ENCODE peak calls at places on chromosomes 4 and X, in five cellular contexts. E is ovary, S is SK-N-SH, O is suprapubic skin, M is A549. C is an unnamed sample. For H3K4me1, the result is how much of the 10 kb centered on the place peaks cover.

GRCh38 chrX:136584545-136584944 is 52.5 kb downstream of the VGLL1 start:
- DNase-seq in S (no peak), M (no peak), O (no peak), E (no peak), C (no peak)

GRCh38 chr4:99013402-99013843 is 17.9 kb downstream of the METAP1 start:
- DNase-seq in S (no peak), M (no peak), E (no peak), O (no peak), C (no peak)

GRCh38 chr4:48620861-48621260 is 130.8 kb downstream of the ZAR1 start:
- DNase-seq in O (no peak), E (no peak), S (no peak), M (no peak), C (no peak)

GRCh38 chrX:152878976-152879755 is 18.7 kb upstream of the ZNF185 start:
- DNase-seq in O (no peak), M (no peak), S (no peak), E (no peak), C (no peak)

GRCh38 chrX:2500091-2500680 is 590 bp downstream of the DHRSX start:
- DNase-seq in M (peak), S (peak), O (no peak), E (peak), C (peak)

GRCh38 chr4:151930372-151930771 is 169.6 kb upstream of the GATB start:
- DNase-seq in S (no peak), M (no peak), O (no peak), E (no peak), C (no peak)

GRCh38 chr4:168882650-168883233 is 127.3 kb downstream of the CBR4 start:
- DNase-seq in O (no peak), M (peak), E (no peak), S (no peak), C (no peak)

GRCh38 chr4:189840356-189840755 is 100.3 kb upstream of the FRG1 start:
- DNase-seq in O (no peak), E (no peak), S (no peak), M (no peak), C (no peak)

GRCh38 chr4:62952366-62952765 is 1456.9 kb downstream of the TECRL start:
- DNase-seq in O (no peak), S (no peak), M (no peak), E (no peak), C (no peak)

GRCh38 chr4:116217781-116218180 is 867.6 kb downstream of the TRAM1L1 start:
- DNase-seq in E (no peak), M (no peak), S (no peak), O (no peak), C (no peak)

GRCh38 chr4:117467404-117467803 is 382.0 kb upstream of the TRAM1L1 start:
- DNase-seq in M (no peak), S (no peak), E (no peak), O (no peak), C (no peak)

GRCh38 chr4:41324861-41325260 is 68.1 kb downstream of the UCHL1 start:
- DNase-seq in S (no peak), M (no peak), E (no peak), O (no peak), C (no peak)

GRCh38 chr4:151117371-151117962 is 18.0 kb downstream of the RPS3A start:
- DNase-seq in O (no peak), S (peak), E (peak), M (peak), C (peak)

GRCh38 chr4:174005422-174005821 is 278.0 kb downstream of the FBXO8 start:
- DNase-seq in M (peak), S (no peak), E (no peak), O (no peak), C (no peak)

DNA sequence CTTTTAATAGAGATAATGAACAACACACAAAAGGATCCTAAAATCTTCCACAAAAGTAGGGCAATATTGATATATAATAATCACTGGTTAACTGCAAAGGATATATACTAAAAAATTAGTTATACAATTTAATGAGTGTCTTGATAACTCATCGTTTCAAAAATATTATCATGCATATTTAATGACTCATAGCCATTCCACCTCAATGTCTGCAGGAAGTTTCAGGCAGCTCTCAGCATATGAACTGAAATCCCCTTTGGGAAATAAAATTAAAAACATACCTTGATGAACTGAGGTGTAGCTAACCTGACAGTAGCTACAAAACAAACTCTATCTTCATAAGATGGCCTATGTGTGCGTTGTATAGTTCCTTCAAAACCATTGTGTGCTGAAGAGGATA is 62.9 kb downstream of the TMEM165 start:
- DNase-seq in M (no peak), O (no peak), S (no peak), E (no peak), C (no peak)
- H3K27ac ChIP-seq in M (no peak), O (no peak), S (peak), E (no peak), C (no peak)

DNA sequence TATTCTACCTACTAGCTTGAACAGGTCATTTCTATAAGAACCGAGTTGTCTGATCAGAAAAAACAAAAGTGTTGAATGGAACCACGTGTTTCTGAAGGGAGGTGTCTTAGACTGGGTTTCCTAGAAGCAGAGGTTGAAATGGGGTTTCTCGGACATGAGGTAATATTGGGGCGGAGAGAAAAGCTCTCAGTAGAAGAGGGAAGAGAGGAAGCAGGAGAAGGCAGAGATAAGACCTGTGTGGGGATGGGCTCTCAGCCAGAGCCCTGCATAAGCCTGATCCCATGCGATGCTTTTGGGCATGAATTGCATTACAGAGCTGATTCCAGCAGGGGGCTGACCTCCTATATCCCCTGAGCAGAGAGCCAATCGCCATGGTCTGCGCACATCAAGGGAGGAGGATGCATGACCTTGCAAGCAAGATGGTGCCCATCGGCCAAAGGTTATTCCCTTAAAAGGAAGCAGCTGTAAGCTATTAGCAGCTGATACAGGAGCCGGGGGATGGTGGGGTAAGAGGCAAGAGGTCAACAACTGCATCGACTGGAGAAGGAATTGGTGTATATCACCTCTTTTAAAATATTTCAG is 7.7 kb downstream of the ANOS1 start:
- DNase-seq in S (peak), M (peak), O (no peak), E (no peak), C (no peak)
- H3K4me1 ChIP-seq in S (under half), M (under half), O (under half), E (under half), C (under half)

GRCh38 chr4:172962564-172963353 is 205.9 kb upstream of the GALNT7 start:
- DNase-seq in O (no peak), M (peak), S (no peak), E (no peak), C (peak)
- TF ChIP-seq EP300 in O (no peak), M (peak), S (no peak), E (no peak), C (peak)

GRCh38 chr4:155617312-155617711 is 49.3 kb upstream of the GUCY1A1 start:
- DNase-seq in O (no peak), M (no peak), S (no peak), E (no peak), C (no peak)

GRCh38 chr4:155618183-155618838 is 48.3 kb upstream of the GUCY1A1 start:
- DNase-seq in O (no peak), S (no peak), M (no peak), E (no peak), C (no peak)

GRCh38 chr4:155614111-155614762 is 52.4 kb upstream of the GUCY1A1 start:
- DNase-seq in S (no peak), M (no peak), O (no peak), E (no peak), C (no peak)

GRCh38 chr4:155616112-155616511 is 50.5 kb upstream of the GUCY1A1 start:
- DNase-seq in S (no peak), O (no peak), E (no peak), M (no peak), C (no peak)

GRCh38 chr4:155615054-155615887 is 51.4 kb upstream of the GUCY1A1 start:
- DNase-seq in M (no peak), S (no peak), O (no peak), E (no peak), C (no peak)
- H3K27ac ChIP-seq in M (no peak), S (no peak), O (no peak), E (no peak), C (no peak)

GRCh38 chrX:40082447-40083119 is 15.2 kb downstream of the BCOR start:
- DNase-seq in O (no peak), M (no peak), S (no peak), E (no peak), C (no peak)
- H3K4me1 ChIP-seq in O (half or more), M (under half), S (under half), E (under half), C (under half)

DNA sequence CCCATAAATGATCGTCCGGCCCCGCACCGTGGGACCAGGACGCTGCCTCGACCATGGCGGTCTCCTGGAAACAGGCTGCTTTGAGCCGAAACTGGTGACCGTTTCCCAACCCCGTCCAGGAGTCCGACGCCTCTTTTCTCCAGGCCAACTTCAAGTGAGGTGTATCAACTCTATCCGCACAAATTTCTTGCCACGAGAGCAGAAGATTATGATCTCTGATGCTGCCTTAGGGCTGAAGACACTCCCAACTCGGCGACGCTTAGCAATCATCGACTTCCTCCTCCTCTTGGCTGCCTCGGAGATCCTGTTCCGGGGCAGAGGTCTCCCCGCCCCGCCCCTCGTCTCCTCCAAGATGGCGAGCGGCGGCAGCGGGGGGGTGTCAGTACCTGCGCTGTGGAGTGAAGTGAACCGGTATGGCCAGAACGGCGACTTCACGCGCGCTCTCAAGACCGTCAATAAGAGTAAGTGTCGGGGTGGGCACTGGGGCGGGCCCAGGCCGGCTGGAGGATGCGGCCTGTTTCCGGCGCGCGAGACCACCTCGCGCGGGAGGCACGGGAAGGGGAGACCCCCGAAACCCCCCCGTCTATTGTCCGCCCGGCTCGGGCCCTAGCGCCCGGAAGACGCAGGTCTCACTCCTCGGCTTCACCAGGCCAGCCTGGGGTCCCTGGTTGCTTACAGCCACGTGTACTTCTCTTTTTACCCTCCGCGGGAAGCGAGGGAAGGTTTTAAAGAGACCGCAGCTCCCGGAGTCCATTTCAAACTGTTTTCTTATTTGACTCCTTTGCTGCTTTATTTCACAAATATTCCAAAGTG is at the start of gene SRP72:
- DNase-seq in S (peak), E (peak), O (peak), M (peak), C (peak)
- TF ChIP-seq EP300 in S (no peak), E (no peak), O (no peak), M (no peak), C (no peak)